ENCODE peak calls at places on chromosomes 2 and 18, in ten cellular contexts. R is AG10803, D is adrenal gland, Z is AG09309, U is WTC11, Q is uterus, B is body of pancreas, E is nephron progenitor cell, K is hepatocyte, T is bronchial epithelial cell. O is an unnamed sample.

GRCh38 chr2:157439792-157440186 is 4.1 kb downstream of the CYTIP start:
- DNase-seq in U (no peak), R (no peak), Q (no peak), T (no peak), Z (no peak), D (no peak), B (no peak), K (no peak), E (no peak), O (no peak)

GRCh38 chr18:59744271-59744721 is 47.1 kb upstream of the CCBE1 start:
- DNase-seq in T (peak; percentile 93), D (no peak), B (no peak), Z (peak; percentile 96), E (no peak), U (no peak), Q (no peak), K (no peak), R (peak; percentile 100), O (no peak)

GRCh38 chr2:63053889-63054725 is 3.5 kb downstream of the OTX1 start:
- DNase-seq in Z (no peak), B (peak; percentile 15), D (no peak), Q (peak; percentile 11), K (peak; percentile 13), E (peak; percentile 56), T (no peak), U (peak; percentile 92), R (no peak), O (no peak)

GRCh38 chr18:12003894-12004293 is 22.6 kb downstream of the IMPA2 start:
- DNase-seq in R (no peak), Z (no peak), U (no peak), D (no peak), T (no peak), E (no peak), K (peak; percentile 5), Q (no peak), B (no peak), O (no peak)

GRCh38 chr2:133607679-133608078 is 39.4 kb upstream of the NCKAP5 start:
- DNase-seq in Q (no peak), K (no peak), Z (peak; percentile 55), E (no peak), R (peak; percentile 27), B (no peak), U (no peak), D (no peak), T (peak; percentile 58), O (no peak)

GRCh38 chr18:4335386-4335785 is 119.7 kb downstream of the DLGAP1 start:
- DNase-seq in D (no peak), B (no peak), E (no peak), U (no peak), T (no peak), Z (no peak), R (no peak), Q (no peak), K (no peak), O (no peak)

GRCh38 chr2:229520582-229521221 is 193.7 kb downstream of the DNER start:
- DNase-seq in D (peak; percentile 56), T (no peak), K (no peak), Z (no peak), R (no peak), B (no peak), Q (peak; percentile 43), U (no peak), E (no peak), O (no peak)

GRCh38 chr2:98455494-98455976 is 10.9 kb downstream of the INPP4A start:
- DNase-seq in D (no peak), T (no peak), R (peak; percentile 36), Q (no peak), B (no peak), Z (no peak), K (no peak), U (no peak), E (no peak), O (no peak)

GRCh38 chr2:7857904-7858303 is 824.0 kb upstream of the ID2 start:
- DNase-seq in Q (no peak), D (no peak), R (peak; percentile 87), Z (peak; percentile 49), U (no peak), K (no peak), B (no peak), T (peak; percentile 97), E (no peak), O (no peak)

GRCh38 chr2:216671081-216671411 is 24.3 kb downstream of the IGFBP5 start:
- DNase-seq in R (no peak), D (no peak), Q (no peak), B (no peak), E (no peak), U (no peak), Z (no peak), T (no peak), K (no peak), O (no peak)

DNA sequence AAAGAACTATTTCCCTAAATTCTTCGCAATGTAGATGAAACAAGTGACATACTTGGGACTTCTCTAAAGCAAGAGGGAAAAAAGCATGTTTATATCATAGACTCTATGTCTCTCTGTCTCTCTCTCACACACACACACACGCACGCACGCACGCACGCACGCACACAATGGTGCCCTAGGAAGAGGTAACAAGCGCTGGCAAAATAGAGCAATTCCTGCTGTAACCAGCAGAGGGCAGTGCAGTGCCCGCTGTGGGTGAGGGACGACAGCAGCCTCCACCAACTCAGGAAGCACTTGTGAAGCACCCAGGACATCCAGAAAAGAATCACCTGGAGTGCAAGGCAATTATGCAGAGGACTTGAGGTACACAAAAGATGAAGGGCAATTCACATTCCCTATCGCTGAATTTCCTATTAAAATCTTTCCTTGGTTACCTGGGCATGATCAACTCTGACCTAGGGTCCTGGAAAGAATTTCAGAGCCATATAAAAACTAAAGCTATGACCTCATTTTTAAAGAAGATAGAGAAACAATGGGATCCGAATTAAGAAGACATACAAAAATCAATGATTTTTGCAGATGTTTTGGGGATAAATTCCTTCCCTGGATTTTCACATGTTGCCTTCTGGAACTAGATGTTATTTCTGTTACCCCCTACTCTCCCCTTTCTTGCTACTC is 166.4 kb downstream of the PDE11A start:
- DNase-seq in R (peak; percentile 56), U (peak; percentile 88), Z (no peak), T (peak; percentile 54), K (peak; percentile 75), Q (peak; percentile 20), B (peak; percentile 70), E (peak; percentile 81), D (peak; percentile 76), O (no peak)
- TF ChIP-seq CTCF in R (peak; percentile 77), U (peak; percentile 89), Z (peak; percentile 94), T (peak; percentile 95), K (peak; percentile 79), Q (peak; percentile 30), B (peak; percentile 74), E (peak; percentile 86), D (peak; percentile 49), O (no peak)

GRCh38 chr2:3192920-3193319 is 184.7 kb downstream of the EIPR1 start:
- DNase-seq in R (no peak), B (no peak), Q (no peak), D (no peak), T (no peak), K (no peak), E (no peak), Z (no peak), U (no peak), O (no peak)
- TF ChIP-seq CTCF in R (no peak), B (no peak), Q (no peak), D (no peak), T (no peak), K (no peak), E (no peak), Z (no peak), U (no peak), O (no peak)

GRCh38 chr2:176105727-176106635 is 1.1 kb upstream of the HOXD11 start:
- DNase-seq in Z (no peak), B (no peak), U (no peak), T (no peak), E (no peak), R (no peak), K (no peak), Q (peak; percentile 50), D (no peak), O (no peak)

GRCh38 chr2:176106636-176107539 is at the start of gene HOXD11:
- DNase-seq in T (peak; percentile 61), D (no peak), R (no peak), Z (no peak), E (peak; percentile 64), B (no peak), U (peak; percentile 67), K (no peak), Q (peak; percentile 88), O (no peak)

GRCh38 chr2:176104338-176105077 is 2.6 kb upstream of the HOXD11 start:
- DNase-seq in B (no peak), T (no peak), U (no peak), K (no peak), Q (peak; percentile 84), E (no peak), Z (peak; percentile 78), D (peak; percentile 63), R (peak; percentile 45), O (no peak)

GRCh38 chr2:176103634-176104337 is 3.3 kb upstream of the HOXD11 start:
- DNase-seq in B (no peak), U (no peak), D (no peak), Q (peak; percentile 41), R (no peak), E (no peak), Z (no peak), T (no peak), K (no peak), O (no peak)

GRCh38 chr2:176105078-176105726 is 1.9 kb upstream of the HOXD11 start:
- DNase-seq in T (no peak), U (no peak), K (no peak), Q (peak; percentile 64), B (no peak), Z (no peak), D (no peak), R (no peak), E (no peak), O (no peak)
- TF ChIP-seq CTCF in T (no peak), U (no peak), K (no peak), Q (no peak), B (no peak), Z (no peak), D (no peak), R (no peak), E (no peak), O (no peak)

GRCh38 chr2:218815649-218816048 is 16.0 kb downstream of the PRKAG3 start:
- DNase-seq in Z (no peak), R (no peak), K (no peak), E (no peak), Q (no peak), T (no peak), B (no peak), D (peak; percentile 34), U (no peak), O (no peak)

GRCh38 chr2:218815244-218815637 is 16.4 kb downstream of the PRKAG3 start:
- DNase-seq in R (no peak), K (no peak), Q (no peak), Z (no peak), B (no peak), D (peak; percentile 54), T (no peak), U (no peak), E (no peak), O (no peak)

GRCh38 chr2:218814540-218815243 is 16.9 kb downstream of the PRKAG3 start:
- DNase-seq in Z (no peak), T (no peak), Q (no peak), B (no peak), K (no peak), E (no peak), U (no peak), R (no peak), D (no peak), O (no peak)

GRCh38 chr2:218819103-218819502 is 12.5 kb downstream of the PRKAG3 start:
- DNase-seq in Q (no peak), B (no peak), R (no peak), E (no peak), D (peak; percentile 14), U (no peak), K (no peak), T (no peak), Z (no peak), O (no peak)

GRCh38 chr2:218816561-218817011 is 15.0 kb downstream of the PRKAG3 start:
- DNase-seq in R (no peak), D (peak; percentile 11), U (no peak), B (no peak), T (no peak), K (no peak), Q (no peak), Z (no peak), E (no peak), O (no peak)
- TF ChIP-seq CTCF in R (no peak), D (no peak), U (no peak), B (no peak), T (no peak), K (no peak), Q (no peak), Z (no peak), E (no peak), O (no peak)

O was measured in esophagus squamous epithelium.